ENCODE peak calls at places on chromosomes 4 and X, in four cellular contexts. A is mammary epithelial cell, R is IMR-90, H is choroid plexus epithelial cell. D is an unnamed sample.

GRCh38 chrX:101265869-101266428 is 25.2 kb downstream of the TAF7L start:
- DNase-seq in A (peak), R (peak), H (peak), D (peak)

GRCh38 chr4:148292596-148293175 is 149.5 kb downstream of the NR3C2 start:
- DNase-seq in A (no peak), R (no peak), H (no peak), D (no peak)

GRCh38 chrX:22365460-22365859 is 92.7 kb downstream of the CBLL2 start:
- DNase-seq in A (peak), R (peak), H (peak), D (peak)

GRCh38 chr4:48664938-48665337 is 115.1 kb downstream of the FRYL start:
- DNase-seq in A (no peak), R (no peak), H (no peak), D (no peak)

GRCh38 chr4:37157403-37158167 is 87.0 kb upstream of the NWD2 start:
- DNase-seq in A (no peak), R (no peak), H (no peak), D (no peak)

GRCh38 chr4:141840299-141840986 is 204.1 kb downstream of the IL15 start:
- DNase-seq in A (no peak), R (no peak), H (no peak), D (no peak)

GRCh38 chr4:154534296-154534695 is 15.9 kb downstream of the PLRG1 start:
- DNase-seq in A (no peak), R (no peak), H (no peak), D (no peak)

GRCh38 chrX:31889028-31889427 is 817.2 kb upstream of the FTHL17 start:
- DNase-seq in A (no peak), R (no peak), H (no peak), D (no peak)

GRCh38 chr4:173466101-173466500 is 63.9 kb downstream of the HAND2 start:
- DNase-seq in A (no peak), R (no peak), H (no peak), D (no peak)

GRCh38 chrX:77899081-77899828 is at the start of gene COX7B:
- DNase-seq in A (peak), R (peak), H (peak), D (peak)

GRCh38 chrX:77892887-77893286 is 2.3 kb downstream of the MAGT1 start:
- DNase-seq in A (no peak), R (no peak), H (no peak), D (no peak)

GRCh38 chrX:77894921-77895886 is at the start of gene MAGT1:
- DNase-seq in A (peak), R (peak), H (peak), D (peak)

GRCh38 chrX:77893713-77894112 is 1.5 kb downstream of the MAGT1 start:
- DNase-seq in A (no peak), R (no peak), H (no peak), D (no peak)
- H3K4me3 ChIP-seq in A (peak), R (no peak), H (no peak), D (peak)

GRCh38 chr4:106421441-106422296 is 53.1 kb upstream of the GIMD1 start:
- DNase-seq in A (peak), R (peak), H (peak), D (no peak)
- H3K4me3 ChIP-seq in A (no peak), R (no peak), H (no peak), D (no peak)

GRCh38 chr4:42646999-42647541 is 9.8 kb downstream of the ATP8A1 start:
- DNase-seq in A (no peak), R (no peak), H (no peak), D (no peak)

GRCh38 chr4:42643685-42644084 is 13.2 kb downstream of the ATP8A1 start:
- DNase-seq in A (no peak), R (no peak), H (no peak), D (no peak)

GRCh38 chr4:42644897-42645296 is 12.0 kb downstream of the ATP8A1 start:
- DNase-seq in A (no peak), R (no peak), H (no peak), D (no peak)

GRCh38 chr4:42649870-42650269 is 7.0 kb downstream of the ATP8A1 start:
- DNase-seq in A (no peak), R (no peak), H (no peak), D (no peak)

GRCh38 chr4:42646013-42646784 is 10.7 kb downstream of the ATP8A1 start:
- DNase-seq in A (no peak), R (no peak), H (no peak), D (no peak)
- H3K4me3 ChIP-seq in A (no peak), R (no peak), H (no peak), D (no peak)

DNA sequence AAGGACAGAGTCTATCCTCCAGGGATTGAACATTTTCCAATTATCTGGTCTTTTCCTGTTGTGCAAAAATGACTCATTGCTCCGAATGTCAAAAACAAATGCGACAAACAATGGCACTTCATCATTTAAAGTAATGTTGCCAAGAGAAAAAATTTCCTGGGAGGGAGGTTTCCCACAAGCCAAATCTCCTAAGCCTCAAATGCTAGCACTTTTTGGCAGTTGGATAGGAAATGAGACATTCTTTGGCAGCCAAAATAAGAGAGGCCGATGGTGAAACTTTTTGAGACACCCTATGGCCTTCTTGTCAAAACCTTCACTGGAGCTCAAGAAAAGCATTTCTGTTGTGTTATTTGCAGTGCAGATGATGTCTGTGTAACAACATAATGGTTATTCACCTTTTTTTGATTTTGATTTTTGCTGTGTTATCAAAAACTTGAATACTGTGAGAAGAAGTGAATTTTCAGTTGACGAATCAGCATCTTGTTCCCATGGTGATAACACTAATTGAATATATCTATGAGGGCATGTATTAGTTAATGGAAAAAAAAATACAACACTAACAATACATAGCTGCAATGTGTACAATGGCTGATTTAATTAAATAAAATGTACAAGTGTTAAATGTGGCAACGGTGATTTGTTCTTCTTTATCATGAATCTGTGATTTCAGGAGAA is 333.8 kb downstream of the ANK2 start:
- DNase-seq in A (peak), R (peak), H (peak), D (peak)
- H3K4me3 ChIP-seq in A (no peak), R (no peak), H (no peak), D (no peak)